ENCODE peak calls at places on chromosomes 12 and 14, in five cellular contexts. D is ovary, G is adrenal gland, Q is stomach, V is thyroid gland. Z is an unnamed sample. For H3K4me1, the result is how much of the 10 kb centered on the place peaks cover.

GRCh38 chr12:46269429-46270241 is 792 bp upstream of the SLC38A1 start:
- DNase-seq in D (peak), G (peak), Q (no peak), V (no peak), Z (no peak)

GRCh38 chr14:93050761-93051160 is 65.0 kb downstream of the ITPK1 start:
- DNase-seq in D (no peak), G (no peak), Q (no peak), V (no peak), Z (no peak)

GRCh38 chr14:89576132-89576923 is 159.3 kb upstream of the FOXN3 start:
- DNase-seq in D (no peak), G (no peak), Q (no peak), V (no peak), Z (peak)

GRCh38 chr12:67220065-67220464 is 49.1 kb upstream of the CAND1 start:
- DNase-seq in D (no peak), G (peak), Q (no peak), V (peak), Z (no peak)

GRCh38 chr12:34304546-34304945 is 282.2 kb downstream of the ALG10 start:
- DNase-seq in D (no peak), G (no peak), Q (no peak), V (no peak), Z (no peak)

GRCh38 chr12:111204684-111205305 is 164.1 kb downstream of the PHETA1 start:
- DNase-seq in D (no peak), G (no peak), Q (no peak), V (no peak), Z (no peak)

GRCh38 chr14:99518441-99519346 is 37.5 kb downstream of the CCNK start:
- DNase-seq in D (peak), G (peak), Q (peak), V (peak), Z (peak)

GRCh38 chr12:48165089-48166031 is 8.0 kb upstream of the ASB8 start:
- DNase-seq in D (no peak), G (no peak), Q (no peak), V (no peak), Z (peak)

GRCh38 chr12:11707535-11707934 is 58.1 kb downstream of the ETV6 start:
- DNase-seq in D (peak), G (peak), Q (peak), V (peak), Z (peak)

GRCh38 chr14:69242311-69243224 is 17.4 kb upstream of the GALNT16 start:
- DNase-seq in D (peak), G (peak), Q (peak), V (peak), Z (peak)

GRCh38 chr14:100471451-100472093 is 115.6 kb downstream of the BEGAIN start:
- DNase-seq in D (no peak), G (peak), Q (no peak), V (no peak), Z (no peak)

GRCh38 chr12:100601626-100602025 is 28.1 kb downstream of the GAS2L3 start:
- DNase-seq in D (no peak), G (no peak), Q (no peak), V (no peak), Z (no peak)

GRCh38 chr14:104184506-104184905 is 46.1 kb downstream of the KIF26A start:
- DNase-seq in D (no peak), G (no peak), Q (no peak), V (no peak), Z (no peak)

GRCh38 chr12:116194935-116195431 is 82.5 kb downstream of the MED13L start:
- DNase-seq in D (no peak), G (no peak), Q (no peak), V (no peak), Z (no peak)

GRCh38 chr14:26281280-26281998 is 316.4 kb downstream of the NOVA1 start:
- DNase-seq in D (no peak), G (no peak), Q (no peak), V (peak), Z (peak)

GRCh38 chr14:21074398-21075272 is 4.5 kb downstream of the ARHGEF40 start:
- DNase-seq in D (no peak), G (no peak), Q (no peak), V (peak), Z (no peak)

GRCh38 chr12:49962861-49963765 is 1.4 kb downstream of the AQP5 start:
- DNase-seq in D (no peak), G (peak), Q (peak), V (peak), Z (no peak)

GRCh38 chr14:37024166-37024565 is 148.2 kb downstream of the SLC25A21 start:
- DNase-seq in D (no peak), G (no peak), Q (no peak), V (no peak), Z (no peak)

GRCh38 chr14:68807148-68807600 is 14.3 kb upstream of the ZFP36L1 start:
- DNase-seq in D (peak), G (peak), Q (peak), V (peak), Z (no peak)

GRCh38 chr12:72274926-72275325 is 2.8 kb downstream of the TRHDE start:
- DNase-seq in D (no peak), G (no peak), Q (no peak), V (no peak), Z (no peak)

GRCh38 chr12:1281683-1282366 is 290.8 kb downstream of the ERC1 start:
- DNase-seq in D (no peak), G (no peak), Q (no peak), V (no peak), Z (no peak)

GRCh38 chr12:57611116-57611809 is at the start of gene ARHGEF25:
- DNase-seq in D (peak), G (no peak), Q (peak), V (peak), Z (peak)

GRCh38 chr12:4292266-4293063 is 18.9 kb downstream of the CCND2 start:
- DNase-seq in D (no peak), G (peak), Q (no peak), V (no peak), Z (no peak)
- H3K4me1 ChIP-seq in D (under half), G (half or more), Q (half or more), V (under half), Z (under half)

DNA sequence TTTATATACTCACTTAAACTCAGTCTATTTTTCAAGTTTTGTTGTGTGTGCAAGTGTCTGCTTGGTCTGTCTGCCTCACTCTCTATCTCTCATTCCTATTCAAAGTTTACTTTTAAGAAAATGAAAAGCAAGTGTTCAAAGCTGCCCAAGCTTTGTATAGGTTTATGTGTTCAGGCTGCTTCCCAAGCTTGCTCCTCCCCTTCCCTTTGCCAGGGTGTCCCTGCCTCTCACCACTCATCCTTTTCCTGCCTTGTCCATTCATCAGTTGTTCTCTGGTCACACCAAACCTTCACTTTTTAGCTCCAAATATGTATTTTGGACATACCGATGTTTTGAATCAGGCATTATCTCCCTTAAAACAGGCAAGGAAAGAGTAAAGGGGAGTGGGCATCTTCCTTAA is 41.3 kb downstream of the STK38L start:
- DNase-seq in D (no peak), G (no peak), Q (no peak), V (no peak), Z (no peak)
- H3K27ac ChIP-seq in D (no peak), G (no peak), Q (peak), V (peak), Z (no peak)

DNA sequence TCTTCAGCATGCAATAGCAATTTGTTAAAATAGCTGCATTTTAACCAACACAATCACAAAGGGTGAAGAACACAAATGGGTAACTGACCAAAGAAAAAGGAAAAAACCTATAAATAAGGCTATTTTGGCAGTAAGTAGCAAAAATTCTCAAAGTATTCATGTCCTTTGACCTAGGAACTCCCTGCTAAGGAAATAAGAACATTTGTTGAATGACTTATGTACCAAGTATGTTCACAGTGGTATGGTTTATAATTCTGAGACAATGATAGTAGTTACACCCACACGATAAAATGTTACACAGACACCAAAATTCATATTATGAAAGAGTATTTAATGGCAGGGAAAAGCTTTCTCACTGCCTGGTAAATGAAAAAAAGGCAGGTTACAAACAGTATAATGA is 16.9 kb downstream of the CCDC88C start:
- DNase-seq in D (no peak), G (no peak), Q (no peak), V (no peak), Z (peak)
- H3K4me3 ChIP-seq in D (no peak), G (no peak), Q (no peak), V (no peak), Z (no peak)

GRCh38 chr14:60655114-60655897 is 6.0 kb upstream of the SIX1 start:
- DNase-seq in D (no peak), G (no peak), Q (no peak), V (no peak), Z (no peak)

GRCh38 chr14:60652674-60653387 is 3.6 kb upstream of the SIX1 start:
- DNase-seq in D (no peak), G (no peak), Q (no peak), V (no peak), Z (no peak)

GRCh38 chr14:60653388-60653690 is 4.1 kb upstream of the SIX1 start:
- DNase-seq in D (no peak), G (no peak), Q (no peak), V (no peak), Z (no peak)

GRCh38 chr14:60654303-60654925 is 5.1 kb upstream of the SIX1 start:
- DNase-seq in D (no peak), G (no peak), Q (no peak), V (no peak), Z (no peak)

DNA sequence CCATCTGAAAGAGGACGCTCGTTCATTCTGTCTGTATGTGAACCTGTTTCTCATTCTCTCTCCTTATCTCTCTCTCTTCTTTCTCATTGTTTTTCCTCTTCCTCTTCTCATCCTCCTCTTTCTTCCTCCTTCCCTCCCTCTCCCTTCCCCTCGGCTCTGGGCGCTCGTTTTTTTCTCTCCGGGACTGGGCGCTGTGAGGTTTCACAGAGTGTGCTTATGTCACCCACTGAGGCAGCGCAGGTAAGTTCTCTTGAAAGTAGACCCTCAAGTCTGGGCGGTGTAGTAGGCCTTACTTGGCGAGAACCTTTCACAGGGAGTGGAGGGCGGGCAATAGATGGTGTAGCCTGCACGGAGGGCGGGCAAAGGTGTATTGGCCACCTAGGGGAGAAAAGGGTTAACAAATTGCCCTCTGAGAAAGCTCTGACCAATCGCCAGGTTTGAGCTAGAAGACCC is 4.5 kb upstream of the SIX1 start:
- DNase-seq in D (no peak), G (no peak), Q (no peak), V (no peak), Z (no peak)
- H3K4me1 ChIP-seq in D (under half), G (under half), Q (half or more), V (under half), Z (under half)

DNA sequence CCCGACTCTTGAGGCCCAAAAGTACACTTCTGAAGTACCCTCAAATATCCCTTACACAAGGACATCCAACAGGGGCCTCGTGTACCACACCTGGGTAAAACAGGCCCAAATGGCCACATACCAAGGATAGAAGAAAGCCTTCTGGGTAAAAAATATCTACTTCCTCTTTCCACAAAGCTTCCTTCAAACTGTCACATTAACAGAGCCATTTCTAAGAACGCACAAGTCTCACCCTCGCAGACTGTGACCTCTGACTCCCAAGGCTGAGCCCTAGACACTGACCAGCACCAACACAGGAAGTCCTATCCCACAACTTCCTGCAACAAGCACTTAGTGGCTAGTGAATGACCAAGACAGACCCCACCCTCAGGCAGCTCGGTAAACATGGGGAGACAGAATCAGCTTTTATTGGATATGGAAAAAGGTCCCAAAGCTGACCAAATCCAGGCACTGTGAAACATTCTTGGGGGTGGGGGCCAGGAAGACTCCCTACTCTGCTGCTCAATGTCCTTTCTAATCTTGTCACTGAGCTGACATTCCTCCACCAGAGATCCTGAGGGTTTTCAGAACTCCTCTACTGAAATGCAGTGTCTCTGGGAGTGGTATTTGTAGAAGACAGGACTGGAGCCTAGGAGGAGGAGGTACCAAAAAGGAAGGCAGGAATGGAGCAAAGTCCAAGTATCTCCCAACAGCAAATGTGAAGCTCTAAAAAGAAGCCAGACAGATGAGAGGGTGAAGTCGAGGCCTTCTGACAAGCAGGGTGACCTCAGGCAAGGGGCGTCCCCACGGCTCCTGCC is 15.9 kb downstream of the KCTD10 start:
- DNase-seq in D (no peak), G (peak), Q (no peak), V (no peak), Z (peak)
- H3K27ac ChIP-seq in D (peak), G (peak), Q (peak), V (peak), Z (peak)

GRCh38 chr12:14963520-14963919 is 2.1 kb upstream of the ARHGDIB start:
- DNase-seq in D (no peak), G (no peak), Q (no peak), V (no peak), Z (no peak)

GRCh38 chr12:14961466-14962155 is at the start of gene ARHGDIB:
- DNase-seq in D (no peak), G (peak), Q (peak), V (peak), Z (peak)

GRCh38 chr12:14962180-14962579 is 779 bp upstream of the ARHGDIB start:
- DNase-seq in D (no peak), G (no peak), Q (no peak), V (no peak), Z (no peak)

GRCh38 chr12:14964401-14964800 is 3.0 kb upstream of the ARHGDIB start:
- DNase-seq in D (no peak), G (no peak), Q (no peak), V (no peak), Z (no peak)

GRCh38 chr12:14962797-14963196 is 1.4 kb upstream of the ARHGDIB start:
- DNase-seq in D (no peak), G (no peak), Q (no peak), V (no peak), Z (no peak)
- H3K4me3 ChIP-seq in D (no peak), G (no peak), Q (no peak), V (no peak), Z (no peak)

GRCh38 chr12:124395284-124395752 is 100.4 kb downstream of the RFLNA start:
- DNase-seq in D (no peak), G (peak), Q (no peak), V (no peak), Z (no peak)

GRCh38 chr12:124397807-124398577 is 103.1 kb downstream of the RFLNA start:
- DNase-seq in D (peak), G (peak), Q (peak), V (no peak), Z (no peak)

GRCh38 chr12:124395986-124396385 is 101.1 kb downstream of the RFLNA start:
- DNase-seq in D (no peak), G (no peak), Q (no peak), V (no peak), Z (no peak)

GRCh38 chr12:124397399-124397679 is 102.4 kb downstream of the RFLNA start:
- DNase-seq in D (no peak), G (peak), Q (no peak), V (no peak), Z (no peak)

GRCh38 chr12:124396544-124397398 is 101.9 kb downstream of the RFLNA start:
- DNase-seq in D (peak), G (peak), Q (peak), V (no peak), Z (no peak)
- H3K4me1 ChIP-seq in D (under half), G (half or more), Q (half or more), V (under half), Z (under half)

DNA sequence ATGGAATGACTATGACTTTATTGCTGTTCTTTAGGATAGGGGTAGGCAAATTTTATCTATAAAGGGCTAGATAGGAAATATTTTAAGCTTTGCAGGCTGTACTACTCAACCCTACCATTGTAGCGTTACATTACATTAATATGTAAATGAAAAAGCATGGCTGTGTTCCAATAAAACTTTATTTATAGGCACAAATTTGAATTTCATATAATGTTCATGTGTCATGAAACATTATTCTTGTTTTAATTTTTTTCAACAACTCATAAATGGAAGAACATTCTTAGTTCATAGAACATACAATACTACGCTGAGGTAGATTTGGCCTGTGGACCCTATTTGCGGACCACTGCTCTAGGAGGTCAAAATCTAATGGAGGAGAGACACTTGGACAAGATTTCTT is 133.7 kb downstream of the SOX5 start:
- DNase-seq in D (no peak), G (no peak), Q (no peak), V (no peak), Z (no peak)
- H3K27ac ChIP-seq in D (no peak), G (no peak), Q (no peak), V (no peak), Z (no peak)